ENCODE peak calls at places on chromosomes 2 and 18, in seven cellular contexts. O is left ventricle myocardium inferior; K is pons; E is stimulated activated CD4-positive, alpha-beta T cell treated with anti-CD3 and anti-CD28 coated beads, Interleukin-4, amount 100 ng/mL, for 24 hours; V is dermis microvascular lymphatic vessel endothelial cell; C is HEK293T; X is cerebellum. N is an unnamed sample.

GRCh38 chr2:24837996-24838513 is 44.8 kb downstream of the CENPO start:
- DNase-seq in C (no peak), K (no peak), V (no peak), O (no peak), E (no peak), X (no peak), N (no peak)

GRCh38 chr2:217647226-217647625 is 355.6 kb downstream of the TNS1 start:
- DNase-seq in O (no peak), E (no peak), V (no peak), K (no peak), X (no peak), C (no peak), N (no peak)

GRCh38 chr2:27753744-27754588 is 17.6 kb upstream of the MRPL33 start:
- DNase-seq in X (no peak), K (peak; percentile 44), E (peak; percentile 81), V (peak; percentile 64), O (peak; percentile 76), C (peak; percentile 80), N (peak; percentile 79)

GRCh38 chr2:96809216-96809882 is 6.7 kb upstream of the CNNM3 start:
- DNase-seq in X (no peak), C (no peak), O (no peak), V (no peak), K (no peak), E (no peak), N (no peak)

GRCh38 chr2:120293991-120294329 is 41.3 kb downstream of the RALB start:
- DNase-seq in E (no peak), X (no peak), O (no peak), V (no peak), C (no peak), K (no peak), N (no peak)

GRCh38 chr2:179612591-179613298 is 248.7 kb downstream of the ZNF385B start:
- DNase-seq in C (no peak), K (no peak), X (no peak), V (no peak), E (no peak), O (no peak), N (no peak)

GRCh38 chr2:152730591-152731333 is 12.3 kb downstream of the ARL6IP6 start:
- DNase-seq in K (no peak), V (no peak), E (peak; percentile 14), O (no peak), X (no peak), C (no peak), N (peak; percentile 70)

GRCh38 chr2:95836151-95836550 is 155.5 kb downstream of the ANKRD36C start:
- DNase-seq in X (no peak), V (no peak), O (no peak), K (no peak), C (no peak), E (no peak), N (no peak)

GRCh38 chr2:189409136-189409535 is 32.1 kb upstream of the WDR75 start:
- DNase-seq in V (no peak), O (no peak), C (no peak), E (no peak), K (no peak), X (no peak), N (peak; percentile 65)

GRCh38 chr2:199404841-199405240 is 52.9 kb downstream of the SATB2 start:
- DNase-seq in X (no peak), O (no peak), V (no peak), C (no peak), K (no peak), E (no peak), N (peak; percentile 71)

GRCh38 chr18:32349728-32350395 is 120.8 kb downstream of the GAREM1 start:
- DNase-seq in X (peak; percentile 59), C (peak; percentile 76), O (peak; percentile 30), E (no peak), V (peak; percentile 26), K (peak; percentile 81), N (peak; percentile 98)

GRCh38 chr2:67414867-67415266 is 17.7 kb downstream of the ETAA1 start:
- DNase-seq in X (no peak), E (no peak), O (no peak), V (no peak), K (no peak), C (no peak), N (no peak)

GRCh38 chr2:40479995-40480525 is 28.2 kb upstream of the SLC8A1 start:
- DNase-seq in O (no peak), E (no peak), K (no peak), V (no peak), X (no peak), C (no peak), N (no peak)

GRCh38 chr18:48889115-48889941 is 61.4 kb downstream of the SMAD7 start:
- DNase-seq in C (no peak), X (peak; percentile 31), K (no peak), O (peak; percentile 42), V (no peak), E (no peak), N (no peak)

GRCh38 chr2:152047826-152048476 is 50.9 kb downstream of the CACNB4 start:
- DNase-seq in E (no peak), C (peak; percentile 58), V (no peak), O (no peak), X (no peak), K (no peak), N (no peak)

GRCh38 chr18:9130806-9131205 is 5.8 kb upstream of the ANKRD12 start:
- DNase-seq in V (no peak), X (no peak), E (no peak), K (no peak), O (no peak), C (no peak), N (no peak)

GRCh38 chr2:225735844-225736243 is 336.3 kb downstream of the NYAP2 start:
- DNase-seq in C (no peak), E (no peak), K (no peak), V (no peak), X (no peak), O (no peak), N (peak; percentile 96)

GRCh38 chr2:167756427-167756826 is 491.0 kb downstream of the STK39 start:
- DNase-seq in K (no peak), C (no peak), X (no peak), V (no peak), E (no peak), O (no peak), N (peak; percentile 57)

GRCh38 chr2:128494640-128495321 is 176.1 kb upstream of the HS6ST1 start:
- DNase-seq in C (no peak), O (no peak), E (no peak), X (peak; percentile 45), V (no peak), K (peak; percentile 7), N (no peak)

GRCh38 chr2:45932278-45932975 is 281.0 kb downstream of the PRKCE start:
- DNase-seq in O (no peak), X (no peak), V (no peak), C (no peak), K (no peak), E (no peak), N (peak; percentile 63)

GRCh38 chr18:12589419-12589818 is 68.5 kb downstream of the SPIRE1 start:
- DNase-seq in K (no peak), X (no peak), O (no peak), V (no peak), C (no peak), E (no peak), N (no peak)

GRCh38 chr2:129759186-129760010 is 220.1 kb upstream of the RAB6C start:
- DNase-seq in E (no peak), X (no peak), O (no peak), K (no peak), V (no peak), C (no peak), N (no peak)

GRCh38 chr2:33268246-33268831 is 208.1 kb upstream of the RASGRP3 start:
- DNase-seq in E (no peak), O (no peak), X (no peak), V (peak; percentile 85), K (no peak), C (no peak), N (no peak)

GRCh38 chr2:18096836-18097405 is 218.5 kb downstream of the KCNS3 start:
- DNase-seq in C (no peak), O (no peak), K (peak; percentile 74), E (no peak), V (no peak), X (no peak), N (no peak)

N was measured in iris pigment epithelial cell.